ENCODE peak calls at places on chromosomes 12 and 14, in five cellular contexts. N is CD4-positive, CD25-positive, alpha-beta regulatory T cell; F is left ventricle myocardium inferior; C is tibial artery; M is cardiac muscle cell. P is an unnamed sample. For H3K9me3 and H3K36me3, the result is how much of the 10 kb centered on the place peaks cover.

GRCh38 chr12:91813701-91814100 is 331.9 kb downstream of the BTG1 start:
- DNase-seq in N (no peak), F (no peak), C (no peak), M (no peak), P (no peak)

GRCh38 chr14:91374897-91375747 is 42.5 kb downstream of the CCDC88C start:
- DNase-seq in N (no peak), F (no peak), C (no peak), M (no peak), P (no peak)

GRCh38 chr12:79455314-79455713 is 235.4 kb downstream of the PAWR start:
- DNase-seq in N (no peak), F (no peak), C (no peak), M (peak), P (no peak)

GRCh38 chr12:31737763-31738162 is 8.9 kb upstream of the AMN1 start:
- DNase-seq in N (no peak), F (no peak), C (no peak), M (no peak), P (no peak)

GRCh38 chr14:58705066-58705465 is 67.3 kb downstream of the DACT1 start:
- DNase-seq in N (no peak), F (peak), C (peak), M (peak), P (no peak)

GRCh38 chr12:100141666-100141997 is 1.0 kb downstream of the BLTP3B start:
- DNase-seq in N (no peak), F (no peak), C (peak), M (peak), P (peak)

GRCh38 chr14:77923131-77923933 is 123.4 kb downstream of the ADCK1 start:
- DNase-seq in N (no peak), F (no peak), C (no peak), M (no peak), P (no peak)

GRCh38 chr14:91055016-91055415 is 5.4 kb downstream of the RPS6KA5 start:
- DNase-seq in N (no peak), F (no peak), C (no peak), M (no peak), P (no peak)

GRCh38 chr12:54933381-54933780 is 51.2 kb downstream of the TESPA1 start:
- DNase-seq in N (no peak), F (no peak), C (no peak), M (peak), P (no peak)

GRCh38 chr14:68680541-68681051 is 112.3 kb downstream of the ZFP36L1 start:
- DNase-seq in N (no peak), F (no peak), C (peak), M (peak), P (no peak)

GRCh38 chr12:87575906-87576305 is 453.3 kb downstream of the C12orf50 start:
- DNase-seq in N (no peak), F (no peak), C (no peak), M (no peak), P (no peak)

GRCh38 chr12:85626031-85626781 is 210.0 kb downstream of the RASSF9 start:
- DNase-seq in N (no peak), F (no peak), C (no peak), M (peak), P (no peak)

GRCh38 chr12:27539191-27539631 is 15.2 kb downstream of the PPFIBP1 start:
- DNase-seq in N (no peak), F (no peak), C (no peak), M (peak), P (no peak)

GRCh38 chr12:6632026-6632978 is 3.5 kb downstream of the LPAR5 start:
- DNase-seq in N (no peak), F (no peak), C (no peak), M (no peak), P (no peak)

GRCh38 chr12:114982760-114983159 is 298.8 kb upstream of the TBX3 start:
- DNase-seq in N (no peak), F (no peak), C (no peak), M (peak), P (no peak)

GRCh38 chr12:109664402-109664801 is 49.2 kb upstream of the FAM222A start:
- DNase-seq in N (no peak), F (no peak), C (no peak), M (no peak), P (no peak)

GRCh38 chr12:23906329-23906728 is 43.1 kb downstream of the SOX5 start:
- DNase-seq in N (no peak), F (no peak), C (no peak), M (peak), P (peak)

GRCh38 chr14:32252030-32252670 is 49.1 kb upstream of the RNU6-8 start:
- DNase-seq in N (peak), F (no peak), C (peak), M (peak), P (peak)

GRCh38 chr12:102669056-102669455 is 188.7 kb upstream of the IGF1 start:
- DNase-seq in N (no peak), F (no peak), C (no peak), M (no peak), P (no peak)

GRCh38 chr12:51639361-51639760 is 48.3 kb downstream of the SCN8A start:
- DNase-seq in N (no peak), F (no peak), C (no peak), M (no peak), P (no peak)

GRCh38 chr12:113334786-113335539 is at the start of gene SLC8B1:
- DNase-seq in N (peak), F (peak), C (peak), M (peak), P (peak)

GRCh38 chr12:88036368-88036965 is 7.3 kb upstream of the C12orf50 start:
- DNase-seq in N (no peak), F (no peak), C (no peak), M (peak), P (no peak)

GRCh38 chr14:45467023-45467422 is 214.0 kb upstream of the MIS18BP1 start:
- DNase-seq in N (no peak), F (no peak), C (no peak), M (no peak), P (no peak)

GRCh38 chr12:120485914-120486881 is 9.7 kb upstream of the DYNLL1 start:
- DNase-seq in N (no peak), F (no peak), C (no peak), M (no peak), P (no peak)

GRCh38 chr14:51581017-51581881 is 70.5 kb upstream of the FRMD6 start:
- DNase-seq in N (no peak), F (no peak), C (no peak), M (peak), P (no peak)

GRCh38 chr12:124296295-124296915 is 1.5 kb downstream of the RFLNA start:
- DNase-seq in N (no peak), F (no peak), C (no peak), M (no peak), P (no peak)

GRCh38 chr12:121048442-121048841 is 9.4 kb upstream of the OASL start:
- DNase-seq in N (no peak), F (no peak), C (no peak), M (no peak), P (no peak)

GRCh38 chr12:86948851-86949250 is 692.7 kb upstream of the MGAT4C start:
- DNase-seq in N (no peak), F (no peak), C (no peak), M (peak), P (no peak)

GRCh38 chr12:90546511-90546910 is 408.5 kb downstream of the CCER1 start:
- DNase-seq in N (no peak), F (no peak), C (no peak), M (no peak), P (no peak)

GRCh38 chr14:66464261-66464660 is 21.9 kb upstream of the CCDC196 start:
- DNase-seq in N (no peak), F (no peak), C (no peak), M (no peak), P (no peak)
- H3K9me3 ChIP-seq in N (under half), F (under half), C (under half), M (under half), P (under half)

GRCh38 chr14:99233222-99234035 is 38.6 kb downstream of the BCL11B start:
- DNase-seq in N (no peak), F (no peak), C (no peak), M (no peak), P (no peak)

GRCh38 chr14:99235578-99235977 is 36.4 kb downstream of the BCL11B start:
- DNase-seq in N (no peak), F (no peak), C (no peak), M (no peak), P (no peak)

GRCh38 chr14:99234982-99235491 is 37.0 kb downstream of the BCL11B start:
- DNase-seq in N (peak), F (no peak), C (no peak), M (no peak), P (peak)

GRCh38 chr14:99232406-99233214 is 39.4 kb downstream of the BCL11B start:
- DNase-seq in N (no peak), F (no peak), C (no peak), M (no peak), P (no peak)

GRCh38 chr14:99234366-99234765 is 37.6 kb downstream of the BCL11B start:
- DNase-seq in N (peak), F (no peak), C (no peak), M (no peak), P (no peak)
- H3K36me3 ChIP-seq in N (under half), F (under half), C (under half), M (under half), P (under half)

GRCh38 chr12:37546901-37547475 is 769.6 kb upstream of the ALG10B start:
- DNase-seq in N (no peak), F (no peak), C (no peak), M (no peak), P (no peak)
- H3K9me3 ChIP-seq in N (under half), F (under half), C (under half), M (under half), P (under half)

DNA sequence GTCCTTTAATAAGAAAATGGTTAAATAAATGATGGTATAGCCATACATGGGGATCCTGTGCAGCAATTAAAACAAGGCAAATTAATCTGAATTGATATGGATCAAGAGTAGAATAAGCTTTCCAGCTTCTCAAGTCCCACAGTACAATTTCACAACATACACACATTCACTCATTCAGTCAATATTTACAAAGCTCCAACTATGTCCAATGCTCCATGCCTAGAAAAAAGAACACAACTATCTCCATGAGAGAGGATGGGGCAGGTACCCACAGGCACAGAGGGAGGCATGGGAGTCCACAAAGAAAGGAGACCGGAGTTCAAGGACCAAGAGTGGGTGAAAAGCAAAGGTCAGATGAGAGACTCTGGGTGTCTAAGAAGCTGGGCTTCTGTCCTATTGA is 12.6 kb downstream of the TMCC3 start:
- DNase-seq in N (no peak), F (no peak), C (no peak), M (no peak), P (no peak)
- H3K36me3 ChIP-seq in N (under half), F (under half), C (under half), M (under half), P (under half)

DNA sequence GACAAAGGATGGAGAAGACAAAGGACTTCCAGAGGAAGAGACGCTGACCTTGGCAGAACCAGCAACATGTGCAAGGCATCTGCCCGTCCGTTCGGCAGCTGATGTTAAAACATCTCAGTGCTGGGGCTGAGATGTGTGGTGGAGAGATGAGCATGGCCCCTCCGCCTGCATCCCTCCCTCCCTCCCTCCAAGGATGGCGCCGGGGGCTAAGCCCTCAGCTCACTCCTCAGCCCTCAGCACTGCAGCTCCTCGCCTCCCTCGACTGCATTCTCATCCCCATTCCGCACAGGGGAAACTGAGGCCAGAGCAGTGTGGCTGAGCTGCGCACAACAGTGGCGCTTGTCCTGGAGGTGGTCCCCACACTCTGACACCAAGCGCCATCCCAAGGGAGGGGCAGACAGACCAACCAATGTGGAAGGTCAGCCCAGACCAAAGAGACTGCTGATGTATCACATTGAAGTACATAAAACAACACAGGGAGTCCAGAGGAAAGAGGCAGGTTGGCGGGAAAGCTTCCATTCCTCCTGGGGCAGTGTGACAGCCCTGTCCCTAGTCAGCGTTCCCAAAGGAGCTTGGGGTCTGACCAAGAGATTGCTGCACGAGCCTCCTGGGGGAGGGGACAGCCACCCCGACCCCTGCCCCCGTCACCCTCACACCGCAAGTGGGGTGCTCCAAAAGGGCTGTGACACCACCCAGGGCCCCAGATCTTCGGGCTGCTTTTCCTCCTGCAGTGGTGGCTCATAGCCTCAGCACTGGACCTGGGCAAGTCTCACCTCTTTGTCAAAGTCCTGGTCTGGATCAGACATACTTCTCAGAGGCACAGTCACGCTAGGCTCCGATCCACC is 15.1 kb downstream of the AMN start:
- DNase-seq in N (no peak), F (no peak), C (no peak), M (no peak), P (no peak)
- H3K9me3 ChIP-seq in N (under half), F (under half), C (under half), M (under half), P (under half)

GRCh38 chr14:105219753-105220152 is 28.6 kb upstream of the BTBD6 start:
- DNase-seq in N (no peak), F (no peak), C (no peak), M (no peak), P (no peak)
- H3K36me3 ChIP-seq in N (under half), F (half or more), C (half or more), M (under half), P (under half)

GRCh38 chr14:20019257-20019865 is at the start of gene OR4K14:
- DNase-seq in N (no peak), F (no peak), C (no peak), M (no peak), P (no peak)
- H3K9me3 ChIP-seq in N (under half), F (under half), C (under half), M (under half), P (under half)

GRCh38 chr12:48827026-48827425 is 8.7 kb downstream of the CACNB3 start:
- DNase-seq in N (no peak), F (no peak), C (no peak), M (no peak), P (no peak)

GRCh38 chr12:48828293-48828692 is 10.0 kb downstream of the CACNB3 start:
- DNase-seq in N (no peak), F (no peak), C (no peak), M (no peak), P (no peak)

GRCh38 chr12:48827513-48828096 is 9.3 kb downstream of the CACNB3 start:
- DNase-seq in N (no peak), F (no peak), C (no peak), M (no peak), P (no peak)

GRCh38 chr12:48824905-48825304 is 6.6 kb downstream of the CACNB3 start:
- DNase-seq in N (no peak), F (no peak), C (no peak), M (no peak), P (no peak)

DNA sequence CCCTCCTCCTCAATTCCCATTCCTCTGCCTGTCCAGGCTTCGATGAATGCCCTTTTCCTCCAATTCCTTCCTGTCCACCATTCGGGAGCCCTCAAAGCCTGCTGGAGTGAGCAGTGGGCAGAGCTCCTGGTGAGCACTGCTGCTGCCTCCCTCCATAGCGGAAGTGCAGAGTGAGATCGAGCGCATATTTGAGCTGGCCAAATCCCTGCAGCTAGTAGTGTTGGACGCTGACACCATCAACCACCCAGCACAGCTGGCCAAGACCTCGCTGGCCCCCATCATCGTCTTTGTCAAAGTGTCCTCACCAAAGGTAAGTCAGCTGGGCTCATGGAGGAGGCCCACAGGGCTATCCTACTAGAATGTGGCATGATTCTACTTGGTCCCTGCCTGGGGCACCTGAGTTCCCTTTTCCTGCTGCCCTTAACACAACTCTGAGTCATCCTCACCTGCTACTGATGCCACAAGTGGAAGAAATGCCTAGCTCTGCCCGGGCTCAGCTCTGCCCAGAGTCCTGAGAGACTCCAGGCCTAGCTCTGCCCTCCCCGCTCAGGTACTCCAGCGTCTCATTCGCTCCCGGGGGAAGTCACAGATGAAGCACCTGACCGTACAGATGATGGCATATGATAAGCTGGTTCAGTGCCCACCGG is 8.0 kb downstream of the CACNB3 start:
- DNase-seq in N (no peak), F (no peak), C (no peak), M (no peak), P (no peak)
- H3K36me3 ChIP-seq in N (under half), F (under half), C (half or more), M (under half), P (half or more)

GRCh38 chr12:132295101-132295526 is 34.3 kb downstream of the GALNT9 start:
- DNase-seq in N (no peak), F (no peak), C (no peak), M (no peak), P (no peak)

GRCh38 chr12:132292328-132293319 is 36.8 kb downstream of the GALNT9 start:
- DNase-seq in N (no peak), F (no peak), C (no peak), M (no peak), P (no peak)

GRCh38 chr12:132296063-132296462 is 33.3 kb downstream of the GALNT9 start:
- DNase-seq in N (no peak), F (no peak), C (no peak), M (no peak), P (no peak)

GRCh38 chr12:132291402-132292175 is 37.8 kb downstream of the GALNT9 start:
- DNase-seq in N (no peak), F (no peak), C (no peak), M (no peak), P (no peak)

GRCh38 chr12:132294121-132295034 is 35.0 kb downstream of the GALNT9 start:
- DNase-seq in N (no peak), F (no peak), C (no peak), M (no peak), P (no peak)
- H3K9me3 ChIP-seq in N (under half), F (under half), C (under half), M (under half), P (under half)